ENCODE peak calls at places on chromosomes 2 and 18, in seven cellular contexts. One of them, this sample, is unnamed. For H3K4me1, the result is how much of the 10 kb centered on the place peaks cover.

GRCh38 chr2:119818792-119819191 is 59.1 kb downstream of the PTPN4 start:
- DNase-seq in OCI-LY7: no peak
- DNase-seq in GM23338: no peak
- DNase-seq in lower lobe of right lung: no peak
- DNase-seq in stomach: no peak
- DNase-seq in fibroblast of lung: no peak
- DNase-seq in spleen: no peak
- DNase-seq in this sample: no peak

GRCh38 chr18:80147037-80147417 is 38.0 kb downstream of the ADNP2 start:
- DNase-seq in stomach: no peak
- DNase-seq in spleen: no peak
- DNase-seq in lower lobe of right lung: no peak
- DNase-seq in OCI-LY7: no peak
- DNase-seq in fibroblast of lung: peak
- DNase-seq in GM23338: no peak
- DNase-seq in this sample: no peak

GRCh38 chr2:189092936-189093335 is 86.6 kb downstream of the COL5A2 start:
- DNase-seq in GM23338: no peak
- DNase-seq in OCI-LY7: no peak
- DNase-seq in lower lobe of right lung: no peak
- DNase-seq in fibroblast of lung: peak
- DNase-seq in stomach: no peak
- DNase-seq in spleen: no peak
- DNase-seq in this sample: peak

GRCh38 chr2:4675295-4675694 is 971.9 kb downstream of the DCDC2C start:
- DNase-seq in fibroblast of lung: no peak
- DNase-seq in stomach: no peak
- DNase-seq in spleen: peak
- DNase-seq in OCI-LY7: no peak
- DNase-seq in GM23338: no peak
- DNase-seq in lower lobe of right lung: no peak
- DNase-seq in this sample: no peak

GRCh38 chr18:45839415-45840395 is 14.2 kb downstream of the SIGLEC15 start:
- DNase-seq in GM23338: peak
- DNase-seq in OCI-LY7: no peak
- DNase-seq in stomach: peak
- DNase-seq in fibroblast of lung: peak
- DNase-seq in spleen: peak
- DNase-seq in lower lobe of right lung: no peak
- DNase-seq in this sample: no peak

GRCh38 chr2:67066782-67067181 is 330.4 kb upstream of the ETAA1 start:
- DNase-seq in stomach: no peak
- DNase-seq in spleen: no peak
- DNase-seq in GM23338: no peak
- DNase-seq in fibroblast of lung: no peak
- DNase-seq in OCI-LY7: no peak
- DNase-seq in lower lobe of right lung: no peak
- DNase-seq in this sample: no peak

GRCh38 chr2:3729786-3730185 is 26.4 kb downstream of the DCDC2C start:
- DNase-seq in OCI-LY7: no peak
- DNase-seq in lower lobe of right lung: no peak
- DNase-seq in fibroblast of lung: no peak
- DNase-seq in GM23338: no peak
- DNase-seq in spleen: no peak
- DNase-seq in stomach: no peak
- DNase-seq in this sample: no peak

GRCh38 chr2:26946841-26947784 is 23.3 kb upstream of the MAPRE3 start:
- DNase-seq in spleen: no peak
- DNase-seq in lower lobe of right lung: peak
- DNase-seq in fibroblast of lung: peak
- DNase-seq in GM23338: no peak
- DNase-seq in OCI-LY7: no peak
- DNase-seq in stomach: peak
- DNase-seq in this sample: peak

GRCh38 chr18:51195602-51196115 is 1.8 kb downstream of the MEX3C start:
- DNase-seq in GM23338: peak
- DNase-seq in stomach: no peak
- DNase-seq in fibroblast of lung: peak
- DNase-seq in lower lobe of right lung: no peak
- DNase-seq in spleen: no peak
- DNase-seq in OCI-LY7: no peak
- DNase-seq in this sample: no peak

GRCh38 chr18:54558609-54559585 is 32.1 kb upstream of the DYNAP start:
- DNase-seq in spleen: no peak
- DNase-seq in fibroblast of lung: peak
- DNase-seq in GM23338: peak
- DNase-seq in stomach: no peak
- DNase-seq in OCI-LY7: peak
- DNase-seq in lower lobe of right lung: no peak
- DNase-seq in this sample: no peak

GRCh38 chr2:47437287-47437686 is 34.3 kb downstream of the MSH2 start:
- DNase-seq in spleen: no peak
- DNase-seq in OCI-LY7: peak
- DNase-seq in lower lobe of right lung: no peak
- DNase-seq in stomach: no peak
- DNase-seq in GM23338: peak
- DNase-seq in fibroblast of lung: peak
- DNase-seq in this sample: no peak

GRCh38 chr18:71849407-71849806 is 694.7 kb downstream of the CBLN2 start:
- DNase-seq in spleen: no peak
- DNase-seq in stomach: no peak
- DNase-seq in OCI-LY7: no peak
- DNase-seq in fibroblast of lung: no peak
- DNase-seq in GM23338: peak
- DNase-seq in lower lobe of right lung: no peak
- DNase-seq in this sample: peak

GRCh38 chr2:85776672-85777071 is 22.9 kb downstream of the ATOH8 start:
- DNase-seq in spleen: peak
- DNase-seq in fibroblast of lung: no peak
- DNase-seq in lower lobe of right lung: no peak
- DNase-seq in GM23338: no peak
- DNase-seq in stomach: no peak
- DNase-seq in OCI-LY7: no peak
- DNase-seq in this sample: no peak
- H3K4me1 ChIP-seq in spleen: half or more
- H3K4me1 ChIP-seq in fibroblast of lung: under half
- H3K4me1 ChIP-seq in lower lobe of right lung: half or more
- H3K4me1 ChIP-seq in GM23338: under half
- H3K4me1 ChIP-seq in stomach: half or more
- H3K4me1 ChIP-seq in OCI-LY7: under half
- H3K4me1 ChIP-seq in this sample: half or more

DNA sequence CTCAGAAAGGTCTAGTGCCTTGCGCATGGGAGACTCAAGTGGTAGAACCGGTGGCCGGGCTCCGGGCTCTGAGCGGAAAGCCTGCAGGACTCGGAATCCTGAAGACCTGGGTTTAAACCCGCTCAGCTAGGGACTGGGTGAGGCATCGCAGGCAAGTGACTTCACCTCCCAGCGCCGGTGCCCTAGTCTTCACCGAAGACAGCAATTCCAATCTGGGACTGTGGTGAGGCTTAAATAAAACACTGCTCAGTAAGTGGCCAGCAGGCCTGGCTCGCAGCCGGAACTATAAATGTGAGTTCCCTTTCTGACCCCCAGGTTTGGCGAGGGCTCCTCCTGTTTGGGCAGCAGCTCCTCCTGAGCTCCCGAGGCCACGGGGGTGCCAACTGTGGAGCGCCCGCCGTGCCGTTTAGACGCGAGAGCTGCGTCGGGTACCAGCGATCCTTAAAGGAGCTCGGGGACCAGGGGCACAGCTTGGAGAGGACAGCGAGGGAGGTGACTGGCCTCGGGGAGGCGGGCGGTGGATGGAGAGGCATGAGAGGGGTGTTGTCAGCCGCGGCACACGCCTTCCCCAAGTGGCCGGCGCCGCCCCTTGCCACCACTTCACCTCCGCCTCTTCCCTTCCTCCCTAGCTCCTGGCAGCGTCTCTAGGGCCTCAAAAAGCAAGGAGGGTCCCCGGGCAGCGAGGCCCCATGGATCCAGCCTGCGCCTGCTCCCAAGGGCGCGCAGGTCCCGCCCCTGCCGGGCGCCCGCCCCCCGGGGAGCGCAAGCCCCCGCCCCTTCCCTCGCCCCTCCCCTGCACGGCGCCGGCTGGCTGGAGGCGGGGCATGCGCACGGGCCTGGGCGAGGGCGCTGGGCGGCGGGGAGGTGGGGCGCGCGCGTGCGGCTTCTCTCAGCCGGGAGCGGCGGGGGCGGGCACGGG is 736 bp upstream of the MTCL1 start:
- DNase-seq in spleen: peak
- DNase-seq in GM23338: peak
- DNase-seq in stomach: peak
- DNase-seq in fibroblast of lung: peak
- DNase-seq in lower lobe of right lung: peak
- DNase-seq in OCI-LY7: peak
- DNase-seq in this sample: peak
- H3K4me3 ChIP-seq in spleen: peak
- H3K4me3 ChIP-seq in GM23338: peak
- H3K4me3 ChIP-seq in stomach: peak
- H3K4me3 ChIP-seq in fibroblast of lung: peak
- H3K4me3 ChIP-seq in lower lobe of right lung: peak
- H3K4me3 ChIP-seq in OCI-LY7: peak
- H3K4me3 ChIP-seq in this sample: peak

GRCh38 chr2:238286987-238287386 is 1.4 kb downstream of the PER2 start:
- DNase-seq in stomach: no peak
- DNase-seq in fibroblast of lung: no peak
- DNase-seq in OCI-LY7: no peak
- DNase-seq in spleen: peak
- DNase-seq in lower lobe of right lung: peak
- DNase-seq in GM23338: no peak
- DNase-seq in this sample: peak

GRCh38 chr2:238289574-238289973 is 1.2 kb upstream of the PER2 start:
- DNase-seq in spleen: peak
- DNase-seq in OCI-LY7: peak
- DNase-seq in lower lobe of right lung: no peak
- DNase-seq in fibroblast of lung: no peak
- DNase-seq in stomach: no peak
- DNase-seq in GM23338: no peak
- DNase-seq in this sample: no peak

GRCh38 chr2:238286551-238286950 is 1.9 kb downstream of the PER2 start:
- DNase-seq in GM23338: no peak
- DNase-seq in stomach: peak
- DNase-seq in lower lobe of right lung: peak
- DNase-seq in spleen: peak
- DNase-seq in OCI-LY7: no peak
- DNase-seq in fibroblast of lung: peak
- DNase-seq in this sample: peak

GRCh38 chr2:238288650-238289573 is 502 bp upstream of the PER2 start:
- DNase-seq in lower lobe of right lung: peak
- DNase-seq in OCI-LY7: peak
- DNase-seq in fibroblast of lung: peak
- DNase-seq in stomach: peak
- DNase-seq in GM23338: peak
- DNase-seq in spleen: peak
- DNase-seq in this sample: peak

GRCh38 chr2:238287702-238288649 is at the start of gene PER2:
- DNase-seq in fibroblast of lung: peak
- DNase-seq in spleen: peak
- DNase-seq in stomach: peak
- DNase-seq in GM23338: peak
- DNase-seq in OCI-LY7: peak
- DNase-seq in lower lobe of right lung: peak
- DNase-seq in this sample: peak
- TF ChIP-seq CTCF in fibroblast of lung: peak
- TF ChIP-seq CTCF in spleen: no peak
- TF ChIP-seq CTCF in stomach: no peak
- TF ChIP-seq CTCF in GM23338: peak
- TF ChIP-seq CTCF in OCI-LY7: peak
- TF ChIP-seq CTCF in lower lobe of right lung: no peak
- TF ChIP-seq CTCF in this sample: no peak

GRCh38 chr2:181523756-181524155 is 66.6 kb downstream of the ITGA4 start:
- DNase-seq in OCI-LY7: no peak
- DNase-seq in stomach: no peak
- DNase-seq in fibroblast of lung: no peak
- DNase-seq in lower lobe of right lung: no peak
- DNase-seq in GM23338: no peak
- DNase-seq in spleen: no peak
- DNase-seq in this sample: no peak
- H3K4me1 ChIP-seq in OCI-LY7: under half
- H3K4me1 ChIP-seq in stomach: under half
- H3K4me1 ChIP-seq in fibroblast of lung: under half
- H3K4me1 ChIP-seq in lower lobe of right lung: under half
- H3K4me1 ChIP-seq in GM23338: under half
- H3K4me1 ChIP-seq in spleen: under half
- H3K4me1 ChIP-seq in this sample: under half

DNA sequence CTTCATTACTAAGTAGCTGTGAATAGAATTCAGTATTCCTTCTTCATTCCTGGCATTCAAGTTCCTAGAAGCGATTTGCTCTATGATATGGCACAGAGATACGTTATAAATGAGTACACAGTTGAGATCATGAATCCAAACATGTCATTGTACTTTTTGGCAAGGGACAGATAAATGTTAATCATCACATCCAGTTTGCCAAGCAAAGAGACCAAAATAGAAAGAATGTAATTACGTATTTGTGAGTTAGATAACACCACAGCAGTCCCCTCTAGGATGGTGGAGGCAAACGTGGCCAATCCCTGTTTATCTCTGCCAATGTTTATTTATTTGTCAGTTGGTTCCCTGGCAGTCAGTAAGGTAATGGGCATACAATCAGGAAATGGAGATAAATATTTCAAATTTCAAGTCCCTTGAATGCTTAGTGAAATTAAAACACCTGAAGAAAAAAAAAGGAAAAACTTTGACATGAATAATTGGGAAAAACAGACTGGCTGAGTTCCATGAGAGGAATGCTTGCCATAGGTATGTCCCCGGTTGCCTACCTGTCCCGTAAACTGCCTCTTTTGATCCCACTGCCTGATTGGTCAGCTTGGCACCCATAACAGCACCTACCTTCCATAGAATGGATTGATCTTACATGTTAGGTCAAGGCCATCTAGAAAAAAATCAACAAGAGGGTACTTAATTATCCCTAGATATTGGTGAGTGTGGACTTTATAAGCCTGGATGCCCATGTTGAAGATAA is 451.1 kb upstream of the NETO1 start:
- DNase-seq in lower lobe of right lung: no peak
- DNase-seq in OCI-LY7: no peak
- DNase-seq in GM23338: no peak
- DNase-seq in fibroblast of lung: no peak
- DNase-seq in stomach: no peak
- DNase-seq in spleen: no peak
- DNase-seq in this sample: no peak
- H3K4me3 ChIP-seq in lower lobe of right lung: no peak
- H3K4me3 ChIP-seq in OCI-LY7: no peak
- H3K4me3 ChIP-seq in GM23338: no peak
- H3K4me3 ChIP-seq in fibroblast of lung: no peak
- H3K4me3 ChIP-seq in stomach: no peak
- H3K4me3 ChIP-seq in spleen: no peak
- H3K4me3 ChIP-seq in this sample: no peak

This sample was measured in psoas muscle.